ENCODE peak calls at places on chromosomes 12 and 14, in five cellular contexts. B is A172, E is NCI-H1105, I is left ventricle myocardium inferior, Z is hypothalamus. L is an unnamed sample.

GRCh38 chr14:37447883-37448391 is 147.1 kb downstream of the FOXA1 start:
- DNase-seq in I (no peak), E (peak; percentile 8), B (no peak), Z (no peak), L (no peak)

GRCh38 chr14:73796881-73797539 is 54.6 kb upstream of the PTGR2 start:
- DNase-seq in Z (no peak), E (no peak), I (no peak), B (no peak), L (no peak)

GRCh38 chr12:3061129-3061857 is 15.9 kb upstream of the TSPAN9 start:
- DNase-seq in E (no peak), I (no peak), B (peak; percentile 25), Z (no peak), L (no peak)

GRCh38 chr12:129902371-129903091 is 1.3 kb downstream of the TMEM132D start:
- DNase-seq in E (no peak), I (no peak), Z (no peak), B (no peak), L (no peak)

GRCh38 chr12:42447371-42447786 is 121.4 kb downstream of the PPHLN1 start:
- DNase-seq in I (no peak), B (peak; percentile 45), Z (no peak), E (no peak), L (no peak)

GRCh38 chr12:121980211-121980891 is 41.3 kb upstream of the BCL7A start:
- DNase-seq in B (no peak), E (no peak), I (no peak), Z (no peak), L (no peak)

GRCh38 chr14:34833545-34834523 is 41.3 kb downstream of the BAZ1A start:
- DNase-seq in I (no peak), E (no peak), B (no peak), Z (no peak), L (no peak)

GRCh38 chr14:95910628-95911027 is 34.0 kb downstream of the TUNAR start:
- DNase-seq in Z (no peak), B (no peak), I (no peak), E (no peak), L (no peak)

GRCh38 chr14:60164717-60165546 is at the start of gene DHRS7:
- DNase-seq in Z (peak; percentile 82), B (peak; percentile 55), I (peak; percentile 90), E (peak; percentile 81), L (peak; percentile 88)

GRCh38 chr14:99732436-99733220 is 48.5 kb downstream of the CYP46A1 start:
- DNase-seq in B (no peak), I (peak; percentile 16), Z (no peak), E (no peak), L (peak; percentile 29)

GRCh38 chr12:48796976-48797375 is 8.1 kb upstream of the ADCY6 start:
- DNase-seq in E (no peak), B (no peak), Z (no peak), I (no peak), L (no peak)